ENCODE peak calls at places on chromosomes 6 and 20, in seven cellular contexts. E, G, R, K, Z, C and U are unnamed samples.

GRCh38 chr6:109516929-109517328 is 33.9 kb upstream of the ZBTB24 start:
- DNase-seq in E (no peak), G (no peak), R (no peak), K (no peak), Z (no peak), C (no peak), U (no peak)

GRCh38 chr6:48069280-48069679 is 41.7 kb downstream of the PTCHD4 start:
- DNase-seq in E (no peak), G (no peak), R (no peak), K (no peak), Z (no peak), C (no peak), U (no peak)

GRCh38 chr6:2935566-2936291 is 32.6 kb upstream of the SERPINB9 start:
- DNase-seq in E (no peak), G (no peak), R (no peak), K (no peak), Z (no peak), C (no peak), U (no peak)

GRCh38 chr20:23350855-23351838 is 556 bp downstream of the NXT1 start:
- DNase-seq in E (peak; percentile 66), G (peak; percentile 56), R (peak; percentile 54), K (peak; percentile 36), Z (peak; percentile 18), C (peak; percentile 51), U (no peak)

GRCh38 chr6:153172815-153173214 is 41.7 kb upstream of the RGS17 start:
- DNase-seq in E (no peak), G (no peak), R (no peak), K (no peak), Z (no peak), C (no peak), U (no peak)

GRCh38 chr20:709421-709820 is 33.8 kb upstream of the SCRT2 start:
- DNase-seq in E (no peak), G (no peak), R (no peak), K (no peak), Z (no peak), C (no peak), U (no peak)

GRCh38 chr20:36315545-36316351 is 9.6 kb downstream of the DLGAP4 start:
- DNase-seq in E (no peak), G (no peak), R (no peak), K (no peak), Z (no peak), C (no peak), U (no peak)

GRCh38 chr6:5123296-5124135 is 38.4 kb downstream of the PPP1R3G start:
- DNase-seq in E (no peak), G (no peak), R (no peak), K (no peak), Z (no peak), C (no peak), U (no peak)

GRCh38 chr6:37705239-37706051 is 7.8 kb upstream of the MDGA1 start:
- DNase-seq in E (peak; percentile 70), G (peak; percentile 60), R (peak; percentile 36), K (peak; percentile 88), Z (peak; percentile 94), C (peak; percentile 76), U (peak; percentile 75)

GRCh38 chr6:128357391-128358110 is 162.8 kb downstream of the PTPRK start:
- DNase-seq in E (no peak), G (no peak), R (no peak), K (no peak), Z (no peak), C (no peak), U (no peak)

GRCh38 chr20:21102691-21103311 is 3.4 kb downstream of the LINC00237 start:
- DNase-seq in E (peak; percentile 34), G (no peak), R (peak; percentile 38), K (peak; percentile 12), Z (peak; percentile 36), C (peak; percentile 13), U (no peak)

GRCh38 chr6:146948790-146949342 is 255.4 kb upstream of the STXBP5 start:
- DNase-seq in E (no peak), G (no peak), R (no peak), K (peak; percentile 48), Z (no peak), C (no peak), U (no peak)

GRCh38 chr6:27977387-27977786 is 20.3 kb downstream of the OR2B6 start:
- DNase-seq in E (no peak), G (no peak), R (no peak), K (no peak), Z (no peak), C (no peak), U (no peak)

GRCh38 chr6:90110971-90111370 is 185.7 kb downstream of the BACH2 start:
- DNase-seq in E (peak; percentile 74), G (peak; percentile 46), R (peak; percentile 43), K (no peak), Z (no peak), C (no peak), U (no peak)

GRCh38 chr20:32439132-32439829 is 81.2 kb downstream of the ASXL1 start:
- DNase-seq in E (peak; percentile 63), G (peak; percentile 21), R (no peak), K (peak; percentile 54), Z (peak; percentile 90), C (peak; percentile 69), U (peak; percentile 71)

GRCh38 chr6:149925974-149926777 is 3.3 kb upstream of the RAET1G start:
- DNase-seq in E (peak; percentile 83), G (peak; percentile 74), R (peak; percentile 69), K (peak; percentile 82), Z (peak; percentile 67), C (peak; percentile 60), U (peak; percentile 70)

GRCh38 chr20:36477475-36477874 is 63.8 kb upstream of the MYL9 start:
- DNase-seq in E (no peak), G (no peak), R (no peak), K (no peak), Z (no peak), C (no peak), U (no peak)

GRCh38 chr6:44084231-44085014 is 42.8 kb downstream of the MRPL14 start:
- DNase-seq in E (no peak), G (no peak), R (no peak), K (no peak), Z (peak; percentile 38), C (no peak), U (peak; percentile 94)